ENCODE peak calls at places on chromosomes 7 and 10, in nine cellular contexts. S is CD8-positive, alpha-beta T cell; D is bronchial epithelial cell; M is body of pancreas; I is brain microvascular endothelial cell; A is epithelial cell of proximal tubule; K is fibroblast of the aortic adventitia; C is WTC11; B is foreskin fibroblast. Q is an unnamed sample.

GRCh38 chr10:61900829-61901783 is at the start of gene ARID5B:
- DNase-seq in S (peak; percentile 44), D (peak; percentile 61), M (peak; percentile 65), I (peak; percentile 81), A (no peak), K (peak; percentile 79), C (peak; percentile 33), B (peak; percentile 83), Q (no peak)

GRCh38 chr10:35493196-35494118 is 111.7 kb upstream of the GJD4 start:
- DNase-seq in S (no peak), D (peak; percentile 14), M (no peak), I (no peak), A (no peak), K (peak; percentile 45), C (no peak), B (peak; percentile 15), Q (no peak)

GRCh38 chr7:18177815-18178660 is 150.4 kb upstream of the PRPS1L1 start:
- DNase-seq in S (no peak), D (peak; percentile 85), M (peak; percentile 18), I (peak; percentile 65), A (no peak), K (peak; percentile 64), C (no peak), B (no peak), Q (no peak)

GRCh38 chr10:60139798-60140566 is 233.6 kb upstream of the CCDC6 start:
- DNase-seq in S (no peak), D (peak; percentile 85), M (no peak), I (peak; percentile 10), A (no peak), K (peak; percentile 61), C (no peak), B (peak; percentile 59), Q (no peak)

GRCh38 chr7:140621326-140622035 is 19.1 kb downstream of the DENND2A start:
- DNase-seq in S (no peak), D (peak; percentile 60), M (no peak), I (peak; percentile 57), A (no peak), K (peak; percentile 67), C (no peak), B (peak; percentile 74), Q (no peak)

GRCh38 chr10:17784701-17785100 is 24.4 kb upstream of the MRC1 start:
- DNase-seq in S (no peak), D (peak; percentile 72), M (no peak), I (peak; percentile 47), A (no peak), K (peak; percentile 80), C (no peak), B (peak; percentile 80), Q (no peak)

GRCh38 chr10:110834622-110835219 is 37.0 kb upstream of the PDCD4 start:
- DNase-seq in S (peak; percentile 46), D (peak; percentile 76), M (peak; percentile 84), I (no peak), A (no peak), K (peak; percentile 32), C (no peak), B (no peak), Q (no peak)

GRCh38 chr10:44295619-44296222 is 89.2 kb downstream of the CXCL12 start:
- DNase-seq in S (no peak), D (no peak), M (no peak), I (peak; percentile 81), A (no peak), K (no peak), C (no peak), B (no peak), Q (no peak)

GRCh38 chr7:71574153-71574894 is 442.4 kb downstream of the GALNT17 start:
- DNase-seq in S (no peak), D (no peak), M (no peak), I (no peak), A (no peak), K (no peak), C (peak; percentile 45), B (no peak), Q (no peak)

GRCh38 chr10:3099291-3100092 is 32.1 kb downstream of the PFKP start:
- DNase-seq in S (no peak), D (peak; percentile 94), M (no peak), I (peak; percentile 43), A (no peak), K (peak; percentile 86), C (no peak), B (peak; percentile 80), Q (peak; percentile 49)

GRCh38 chr10:24720096-24720495 is 3.6 kb downstream of the ARHGAP21 start:
- DNase-seq in S (no peak), D (no peak), M (no peak), I (no peak), A (no peak), K (no peak), C (no peak), B (no peak), Q (no peak)

GRCh38 chr7:330554-331230 is 40.7 kb downstream of the FOXL3 start:
- DNase-seq in S (no peak), D (no peak), M (no peak), I (no peak), A (no peak), K (no peak), C (no peak), B (no peak), Q (no peak)

GRCh38 chr7:15853832-15854470 is 167.5 kb upstream of the MEOX2 start:
- DNase-seq in S (no peak), D (peak; percentile 3), M (no peak), I (no peak), A (peak; percentile 57), K (peak; percentile 69), C (no peak), B (peak; percentile 80), Q (peak; percentile 34)

GRCh38 chr10:73088304-73088703 is 8.4 kb downstream of the P4HA1 start:
- DNase-seq in S (no peak), D (no peak), M (no peak), I (no peak), A (no peak), K (no peak), C (no peak), B (no peak), Q (no peak)

GRCh38 chr10:87659571-87660483 is at the start of gene PAPSS2:
- DNase-seq in S (peak; percentile 8), D (peak; percentile 23), M (peak; percentile 76), I (peak; percentile 66), A (no peak), K (peak; percentile 72), C (peak; percentile 71), B (peak; percentile 82), Q (no peak)
- TF ChIP-seq CTCF in S (no peak), D (no peak), M (peak; percentile 10), I (peak; percentile 44), A (no peak), K (no peak), C (no peak), B (peak; percentile 15), Q (peak; percentile 7)

DNA sequence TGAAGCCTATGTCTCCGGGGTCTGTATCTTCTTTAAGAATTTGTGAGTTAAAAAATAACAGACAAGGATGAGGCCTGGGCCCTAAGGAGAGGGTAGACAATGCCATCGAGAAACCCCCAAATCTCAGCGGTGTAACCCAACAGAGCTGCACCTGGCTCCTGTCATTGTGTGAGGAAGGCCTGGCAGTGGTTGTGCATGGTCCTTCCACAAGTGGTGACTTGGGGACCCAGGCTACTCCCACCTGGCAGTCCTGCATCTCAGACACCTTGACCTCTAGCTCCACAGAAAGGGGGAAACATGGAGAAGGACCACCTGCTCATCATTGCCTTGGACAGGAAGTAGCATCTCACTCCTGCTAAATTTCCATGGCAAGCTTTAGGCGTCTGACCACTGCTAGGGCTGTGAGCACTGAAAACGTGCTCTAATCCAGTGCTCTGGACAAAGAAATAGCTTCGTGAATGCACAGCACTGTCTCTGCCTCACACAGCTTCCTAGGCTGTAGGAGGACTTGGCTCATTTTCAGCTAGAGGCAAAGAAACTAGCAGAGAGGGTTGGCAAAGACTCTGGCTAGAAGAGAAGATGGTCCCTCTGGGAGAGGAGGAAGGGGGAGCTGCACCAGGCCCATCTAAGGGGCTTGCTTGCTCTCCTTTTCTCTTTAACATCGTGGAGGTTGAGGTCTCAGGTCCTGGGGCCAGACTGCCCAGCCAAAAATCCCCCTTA is 273.9 kb upstream of the ZMIZ1 start:
- DNase-seq in S (no peak), D (no peak), M (no peak), I (no peak), A (no peak), K (no peak), C (no peak), B (no peak), Q (no peak)
- TF ChIP-seq CTCF in S (no peak), D (no peak), M (no peak), I (no peak), A (no peak), K (no peak), C (no peak), B (no peak), Q (no peak)

GRCh38 chr10:7492660-7493046 is 81.8 kb upstream of the SFMBT2 start:
- DNase-seq in S (no peak), D (no peak), M (no peak), I (no peak), A (no peak), K (no peak), C (no peak), B (no peak), Q (no peak)

GRCh38 chr10:7491949-7492659 is 81.3 kb upstream of the SFMBT2 start:
- DNase-seq in S (no peak), D (no peak), M (no peak), I (no peak), A (no peak), K (no peak), C (no peak), B (no peak), Q (no peak)

GRCh38 chr10:7488418-7488829 is 77.6 kb upstream of the SFMBT2 start:
- DNase-seq in S (no peak), D (peak; percentile 7), M (peak; percentile 67), I (peak; percentile 19), A (no peak), K (no peak), C (no peak), B (no peak), Q (no peak)

GRCh38 chr10:7494034-7494433 is 83.2 kb upstream of the SFMBT2 start:
- DNase-seq in S (no peak), D (no peak), M (no peak), I (no peak), A (no peak), K (no peak), C (no peak), B (no peak), Q (no peak)

GRCh38 chr10:7491230-7491629 is 80.4 kb upstream of the SFMBT2 start:
- DNase-seq in S (no peak), D (no peak), M (no peak), I (no peak), A (no peak), K (no peak), C (no peak), B (no peak), Q (no peak)
- TF ChIP-seq CTCF in S (no peak), D (no peak), M (no peak), I (no peak), A (no peak), K (no peak), C (no peak), B (no peak), Q (no peak)

DNA sequence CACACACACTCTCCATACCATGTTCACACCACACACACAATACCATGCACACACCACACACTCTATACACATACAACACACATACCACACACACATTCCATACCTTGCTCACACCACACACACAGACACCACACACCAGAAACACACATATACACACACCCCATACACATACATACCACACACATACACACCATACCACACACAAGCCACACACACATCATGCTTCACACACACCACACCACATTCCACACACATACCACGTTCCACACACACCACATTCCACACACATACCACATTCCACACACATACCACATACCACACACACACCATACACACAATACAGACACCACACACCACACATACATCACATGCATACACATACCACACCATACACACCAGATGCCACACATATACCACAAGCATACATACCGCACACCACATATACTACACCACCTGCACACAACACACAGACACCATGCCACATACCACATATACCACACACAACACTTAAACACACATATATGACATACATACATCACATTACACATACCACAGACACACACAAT is 282.7 kb downstream of the POU6F2 start:
- DNase-seq in S (no peak), D (no peak), M (no peak), I (no peak), A (no peak), K (no peak), C (no peak), B (no peak), Q (no peak)
- TF ChIP-seq CTCF in S (no peak), D (no peak), M (no peak), I (no peak), A (no peak), K (no peak), C (no peak), B (no peak), Q (no peak)

Q was measured in kidney epithelial cell.